ENCODE peak calls at places on chromosomes 16 and 17, in four cellular contexts. K is HFFc6, Z is T1000, G is GM12878. M is an unnamed sample.

GRCh38 chr17:34389343-34389742 is 26.3 kb upstream of the CCL1 start:
- DNase-seq in Z (no peak), K (no peak), G (no peak), M (no peak)

GRCh38 chr16:66858740-66859396 is 14.7 kb downstream of the CA7 start:
- DNase-seq in G (no peak), K (peak), Z (no peak), M (no peak)

GRCh38 chr17:4001048-4001590 is 36.9 kb upstream of the ATP2A3 start:
- DNase-seq in G (no peak), Z (no peak), K (no peak), M (no peak)

GRCh38 chr16:12170103-12171025 is 193.8 kb downstream of the SNX29 start:
- DNase-seq in K (no peak), Z (no peak), G (no peak), M (no peak)

GRCh38 chr16:9139965-9140364 is 48.5 kb downstream of the HAPSTR1 start:
- DNase-seq in G (no peak), Z (no peak), K (no peak), M (no peak)

GRCh38 chr17:70621593-70621992 is 452.3 kb downstream of the KCNJ2 start:
- DNase-seq in G (no peak), Z (no peak), K (no peak), M (no peak)

GRCh38 chr16:49491736-49492089 is 118.1 kb downstream of the C16orf78 start:
- DNase-seq in Z (no peak), K (no peak), G (no peak), M (no peak)

GRCh38 chr16:22192261-22193133 is 13.6 kb upstream of the EEF2K start:
- DNase-seq in K (peak), G (peak), Z (no peak), M (peak)

GRCh38 chr16:48491517-48491916 is 106.3 kb upstream of the SIAH1 start:
- DNase-seq in K (no peak), Z (no peak), G (no peak), M (no peak)

GRCh38 chr16:54954220-54954619 is 23.6 kb downstream of the IRX5 start:
- DNase-seq in Z (no peak), K (no peak), G (no peak), M (no peak)

GRCh38 chr17:72404872-72405271 is 284.1 kb downstream of the SOX9 start:
- DNase-seq in K (peak), Z (no peak), G (no peak), M (no peak)

GRCh38 chr16:23832882-23833281 is 2.9 kb upstream of the PRKCB start:
- DNase-seq in K (no peak), G (no peak), Z (no peak), M (no peak)

M was measured in T-helper 9 cell.